ENCODE peak calls at places on chromosomes 12 and 14, in nine cellular contexts. W is IMR-90, A is HCT116, I is MM.1S, E is endothelial cell of umbilical vein, S is SK-N-SH, R is neuronal stem cell, Z is GM23248, N is mesendoderm. H is an unnamed sample. For H3K4me1, the result is how much of the 10 kb centered on the place peaks cover.

GRCh38 chr12:16346931-16347330 is 514 bp upstream of the MGST1 start:
- DNase-seq in W (no peak), A (no peak), I (no peak), E (no peak), S (no peak), R (no peak), Z (peak), N (no peak), H (no peak)

GRCh38 chr12:104573-105081 is 38.1 kb downstream of the IQSEC3 start:
- DNase-seq in W (no peak), A (no peak), I (no peak), E (no peak), S (no peak), R (no peak), Z (peak), N (no peak), H (peak)

GRCh38 chr12:122004633-122005071 is 17.0 kb upstream of the BCL7A start:
- DNase-seq in W (peak), A (no peak), I (no peak), E (no peak), S (no peak), R (no peak), Z (peak), N (no peak), H (no peak)

GRCh38 chr12:56687225-56688128 is 607 bp downstream of the PTGES3 start:
- DNase-seq in W (no peak), A (no peak), I (peak), E (peak), S (no peak), R (no peak), Z (peak), N (no peak), H (peak)

GRCh38 chr12:15268927-15269552 is 47.8 kb upstream of the RERG start:
- DNase-seq in W (peak), A (peak), I (peak), E (peak), S (peak), R (peak), Z (peak), N (peak), H (peak)

GRCh38 chr12:59149995-59150642 is 229.8 kb upstream of the LRIG3 start:
- DNase-seq in W (peak), A (peak), I (peak), E (peak), S (peak), R (peak), Z (peak), N (peak), H (peak)

GRCh38 chr14:75454963-75455546 is 27.2 kb downstream of the JDP2 start:
- DNase-seq in W (peak), A (no peak), I (no peak), E (no peak), S (peak), R (no peak), Z (peak), N (peak), H (peak)

GRCh38 chr12:3304436-3305135 is 186.4 kb upstream of the PRMT8 start:
- DNase-seq in W (peak), A (peak), I (no peak), E (peak), S (no peak), R (no peak), Z (peak), N (no peak), H (no peak)

GRCh38 chr12:46874642-46875041 is 48.8 kb upstream of the SLC38A4 start:
- DNase-seq in W (peak), A (no peak), I (no peak), E (peak), S (no peak), R (no peak), Z (peak), N (no peak), H (no peak)

GRCh38 chr14:29536886-29537511 is 390.6 kb downstream of the PRKD1 start:
- DNase-seq in W (peak), A (no peak), I (peak), E (peak), S (peak), R (no peak), Z (peak), N (no peak), H (no peak)

GRCh38 chr12:105409881-105410471 is 79.5 kb downstream of the C12orf75 start:
- DNase-seq in W (no peak), A (no peak), I (no peak), E (peak), S (peak), R (no peak), Z (peak), N (no peak), H (peak)

GRCh38 chr12:11795910-11796459 is 146.5 kb downstream of the ETV6 start:
- DNase-seq in W (peak), A (peak), I (no peak), E (peak), S (no peak), R (peak), Z (peak), N (peak), H (no peak)

GRCh38 chr14:82029038-82029437 is 495.4 kb upstream of the SEL1L start:
- DNase-seq in W (no peak), A (no peak), I (no peak), E (no peak), S (no peak), R (no peak), Z (no peak), N (no peak), H (no peak)

GRCh38 chr12:30626847-30627246 is 68.8 kb downstream of the IPO8 start:
- DNase-seq in W (no peak), A (no peak), I (no peak), E (no peak), S (no peak), R (no peak), Z (no peak), N (no peak), H (no peak)

GRCh38 chr12:75978677-75979076 is 52.9 kb downstream of the PHLDA1 start:
- DNase-seq in W (no peak), A (no peak), I (no peak), E (no peak), S (no peak), R (no peak), Z (no peak), N (no peak), H (no peak)

GRCh38 chr14:60252630-60253029 is 3.6 kb downstream of the PPM1A start:
- DNase-seq in W (no peak), A (no peak), I (no peak), E (no peak), S (no peak), R (no peak), Z (no peak), N (no peak), H (no peak)

GRCh38 chr14:34122081-34122480 is 171.2 kb upstream of the EGLN3 start:
- DNase-seq in W (no peak), A (no peak), I (no peak), E (no peak), S (no peak), R (no peak), Z (no peak), N (peak), H (no peak)
- H3K4me3 ChIP-seq in W (no peak), A (no peak), I (no peak), E (no peak), S (no peak), R (no peak), Z (no peak), N (no peak), H (no peak)

GRCh38 chr14:58752782-58753181 is 115.0 kb downstream of the DACT1 start:
- DNase-seq in W (no peak), A (no peak), I (no peak), E (peak), S (no peak), R (no peak), Z (peak), N (no peak), H (no peak)
- H3K9ac ChIP-seq in W (no peak), A (no peak), I (no peak), E (no peak), S (no peak), R (no peak), Z (no peak), N (no peak), H (no peak)

GRCh38 chr14:33720388-33720787 is 230.5 kb downstream of the EGLN3 start:
- DNase-seq in W (no peak), A (no peak), I (no peak), E (no peak), S (no peak), R (no peak), Z (no peak), N (no peak), H (no peak)
- H3K4me1 ChIP-seq in W (under half), A (under half), I (under half), E (under half), S (under half), R (under half), Z (under half), N (under half), H (under half)

GRCh38 chr12:130162771-130163460 is 652 bp downstream of the FZD10 start:
- DNase-seq in W (no peak), A (no peak), I (no peak), E (no peak), S (peak), R (no peak), Z (no peak), N (peak), H (peak)

GRCh38 chr12:130161261-130162231 is 718 bp upstream of the FZD10 start:
- DNase-seq in W (no peak), A (no peak), I (no peak), E (no peak), S (peak), R (peak), Z (peak), N (peak), H (peak)

GRCh38 chr12:130163461-130164215 is 1.4 kb downstream of the FZD10 start:
- DNase-seq in W (no peak), A (no peak), I (no peak), E (no peak), S (no peak), R (no peak), Z (no peak), N (no peak), H (peak)

GRCh38 chr12:130160711-130161231 is 1.5 kb upstream of the FZD10 start:
- DNase-seq in W (no peak), A (no peak), I (no peak), E (no peak), S (no peak), R (no peak), Z (no peak), N (no peak), H (peak)

GRCh38 chr12:130162267-130162666 is at the start of gene FZD10:
- DNase-seq in W (no peak), A (no peak), I (no peak), E (no peak), S (peak), R (peak), Z (peak), N (peak), H (peak)
- H3K4me3 ChIP-seq in W (no peak), A (no peak), I (no peak), E (no peak), S (no peak), R (peak), Z (peak), N (peak), H (peak)

GRCh38 chr14:23301969-23302289 is 730 bp downstream of the PPP1R3E start:
- DNase-seq in W (no peak), A (no peak), I (no peak), E (no peak), S (no peak), R (no peak), Z (no peak), N (no peak), H (no peak)
- H3K9ac ChIP-seq in W (peak), A (peak), I (peak), E (peak), S (peak), R (peak), Z (peak), N (peak), H (peak)

GRCh38 chr14:54696998-54697397 is 130.1 kb downstream of the SAMD4A start:
- DNase-seq in W (no peak), A (no peak), I (no peak), E (no peak), S (no peak), R (no peak), Z (no peak), N (no peak), H (no peak)

GRCh38 chr14:54693761-54694160 is 126.8 kb downstream of the SAMD4A start:
- DNase-seq in W (no peak), A (no peak), I (no peak), E (no peak), S (no peak), R (no peak), Z (no peak), N (no peak), H (no peak)

GRCh38 chr14:54697806-54698205 is 130.9 kb downstream of the SAMD4A start:
- DNase-seq in W (no peak), A (no peak), I (no peak), E (no peak), S (no peak), R (no peak), Z (no peak), N (peak), H (no peak)

GRCh38 chr14:54692261-54692861 is 125.4 kb downstream of the SAMD4A start:
- DNase-seq in W (no peak), A (no peak), I (no peak), E (no peak), S (no peak), R (no peak), Z (no peak), N (no peak), H (no peak)

DNA sequence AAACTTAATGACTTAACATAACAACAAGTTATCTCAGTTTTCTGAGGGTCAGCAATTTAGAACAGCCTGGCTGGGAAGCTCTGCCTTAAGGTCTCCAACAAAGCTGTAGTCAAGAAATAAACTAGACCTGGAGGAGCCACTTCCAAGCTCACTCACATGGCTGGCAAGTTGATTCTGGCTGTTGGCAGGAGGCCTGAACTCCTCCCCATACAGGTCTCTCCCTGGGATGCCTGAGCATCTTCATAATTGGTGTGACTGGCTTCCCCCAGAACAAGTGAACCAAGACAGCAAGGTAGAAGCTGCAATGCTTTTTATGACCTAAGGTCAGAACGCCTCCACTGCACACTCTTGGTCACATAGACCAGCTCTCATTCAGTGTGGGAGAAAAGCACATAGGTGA is 128.3 kb downstream of the SAMD4A start:
- DNase-seq in W (no peak), A (no peak), I (no peak), E (no peak), S (no peak), R (no peak), Z (no peak), N (no peak), H (no peak)
- H3K4me1 ChIP-seq in W (under half), A (under half), I (under half), E (under half), S (under half), R (under half), Z (under half), N (under half), H (under half)

GRCh38 chr12:119505001-119505400 is 88.6 kb upstream of the TMEM233 start:
- DNase-seq in W (no peak), A (peak), I (no peak), E (no peak), S (no peak), R (no peak), Z (no peak), N (peak), H (peak)

DNA sequence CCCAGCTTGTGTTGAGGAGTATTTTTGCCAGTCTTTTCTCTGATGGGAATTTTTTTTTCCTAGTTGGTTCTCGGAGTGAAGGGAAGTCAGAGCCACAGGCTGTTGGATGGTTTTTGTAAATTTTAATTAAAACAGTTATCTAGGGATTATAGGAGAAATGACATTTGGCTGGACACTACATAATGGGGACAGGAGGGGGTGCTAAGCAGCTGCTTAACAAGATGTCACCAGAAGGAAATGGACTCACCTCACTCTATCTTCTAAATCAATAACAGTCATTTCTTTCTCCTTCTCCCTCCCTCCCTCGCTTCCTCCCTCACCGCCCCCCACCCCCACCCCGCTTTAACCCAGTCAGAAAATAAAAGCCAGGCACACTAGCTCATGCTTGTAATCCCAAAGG is 93.4 kb upstream of the TMEM233 start:
- DNase-seq in W (no peak), A (no peak), I (no peak), E (no peak), S (no peak), R (no peak), Z (no peak), N (no peak), H (no peak)
- H3K4me3 ChIP-seq in W (no peak), A (no peak), I (no peak), E (no peak), S (no peak), R (no peak), Z (no peak), N (no peak), H (no peak)

GRCh38 chr12:48982397-48983080 is 4.4 kb downstream of the WNT1 start:
- DNase-seq in W (no peak), A (no peak), I (no peak), E (no peak), S (no peak), R (no peak), Z (no peak), N (no peak), H (peak)

GRCh38 chr12:48988030-48988649 is 10.0 kb downstream of the WNT1 start:
- DNase-seq in W (peak), A (no peak), I (peak), E (peak), S (peak), R (peak), Z (peak), N (peak), H (peak)

GRCh38 chr12:48985901-48986300 is 7.8 kb downstream of the WNT1 start:
- DNase-seq in W (no peak), A (no peak), I (no peak), E (no peak), S (no peak), R (no peak), Z (no peak), N (no peak), H (no peak)

GRCh38 chr12:48986720-48987291 is 8.7 kb downstream of the WNT1 start:
- DNase-seq in W (no peak), A (no peak), I (no peak), E (no peak), S (no peak), R (peak), Z (no peak), N (no peak), H (peak)

DNA sequence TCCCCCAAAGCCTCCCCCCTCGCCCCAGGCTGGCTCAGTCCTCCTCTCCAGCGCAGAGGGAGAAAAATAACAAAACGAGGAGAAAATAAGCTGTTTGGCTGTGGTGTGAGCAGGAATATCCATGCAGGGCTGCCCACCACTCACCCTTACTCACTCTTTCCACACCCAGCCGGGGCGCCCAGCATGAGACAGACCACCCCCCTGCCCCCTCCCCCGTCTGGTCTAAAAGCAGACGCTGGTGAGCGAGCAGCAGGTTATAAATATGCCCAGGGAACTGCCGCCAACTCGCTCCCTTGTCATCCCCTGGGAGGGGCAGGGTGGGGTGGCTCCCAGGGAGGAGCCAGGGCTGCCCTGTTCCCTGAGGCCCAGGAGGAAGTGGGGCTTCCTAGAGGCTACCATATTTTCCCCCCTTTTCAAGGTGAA is 7.4 kb downstream of the WNT1 start:
- DNase-seq in W (no peak), A (no peak), I (no peak), E (no peak), S (no peak), R (no peak), Z (no peak), N (no peak), H (peak)
- H3K9ac ChIP-seq in W (no peak), A (no peak), I (no peak), E (no peak), S (no peak), R (no peak), Z (no peak), N (no peak), H (no peak)

GRCh38 chr14:55799523-55800095 is 219.6 kb downstream of the KTN1 start:
- DNase-seq in W (no peak), A (no peak), I (no peak), E (peak), S (no peak), R (no peak), Z (no peak), N (no peak), H (no peak)

GRCh38 chr14:55798400-55798799 is 218.4 kb downstream of the KTN1 start:
- DNase-seq in W (no peak), A (no peak), I (no peak), E (no peak), S (no peak), R (no peak), Z (no peak), N (no peak), H (no peak)

GRCh38 chr14:55800443-55800842 is 220.4 kb downstream of the KTN1 start:
- DNase-seq in W (no peak), A (no peak), I (no peak), E (no peak), S (no peak), R (no peak), Z (no peak), N (no peak), H (no peak)

GRCh38 chr14:55789442-55789841 is 209.4 kb downstream of the KTN1 start:
- DNase-seq in W (peak), A (no peak), I (no peak), E (no peak), S (no peak), R (no peak), Z (peak), N (no peak), H (no peak)

GRCh38 chr14:55794655-55795583 is 214.9 kb downstream of the KTN1 start:
- DNase-seq in W (peak), A (no peak), I (no peak), E (peak), S (no peak), R (no peak), Z (peak), N (peak), H (no peak)
- H3K4me1 ChIP-seq in W (under half), A (under half), I (under half), E (under half), S (under half), R (under half), Z (under half), N (under half), H (under half)

H was measured in endodermal cell.